ENCODE peak calls at places on chromosomes 3 and 15, in nine cellular contexts. F is HepG2, X is stomach, I is suprapubic skin, B is GM23338, E is GM12878, J is endothelial cell of umbilical vein, D is sigmoid colon, Q is HCT116. Y is an unnamed sample. For H3K4me1 and H3K36me3, the result is how much of the 10 kb centered on the place peaks cover.

GRCh38 chr3:37892917-37893595 is 31.4 kb downstream of the CTDSPL start:
- DNase-seq in F (peak), X (no peak), I (no peak), B (no peak), E (no peak), J (peak), D (peak), Q (no peak), Y (peak)

GRCh38 chr15:75167588-75168076 is 34.0 kb upstream of the C15orf39 start:
- DNase-seq in F (no peak), X (no peak), I (no peak), B (no peak), E (no peak), J (no peak), D (no peak), Q (no peak), Y (no peak)

GRCh38 chr3:122350814-122351418 is 25.9 kb downstream of the CSTA start:
- DNase-seq in F (no peak), X (no peak), I (no peak), B (no peak), E (no peak), J (no peak), D (no peak), Q (no peak), Y (no peak)

GRCh38 chr3:41598804-41599481 is 363.0 kb downstream of the ULK4 start:
- DNase-seq in F (no peak), X (no peak), I (no peak), B (no peak), E (no peak), J (no peak), D (peak), Q (no peak), Y (no peak)

GRCh38 chr3:128438488-128439072 is 28.1 kb downstream of the DNAJB8 start:
- DNase-seq in F (no peak), X (no peak), I (no peak), B (peak), E (no peak), J (no peak), D (no peak), Q (no peak), Y (no peak)

GRCh38 chr15:24269166-24269571 is 406.4 kb upstream of the NPAP1 start:
- DNase-seq in F (no peak), X (peak), I (no peak), B (no peak), E (no peak), J (no peak), D (peak), Q (no peak), Y (no peak)

GRCh38 chr3:48693826-48694225 is 8.1 kb upstream of the NCKIPSD start:
- DNase-seq in F (no peak), X (no peak), I (no peak), B (no peak), E (no peak), J (no peak), D (no peak), Q (no peak), Y (peak)

GRCh38 chr3:39107874-39108308 is 411 bp downstream of the TTC21A start:
- DNase-seq in F (no peak), X (no peak), I (no peak), B (no peak), E (no peak), J (no peak), D (no peak), Q (no peak), Y (no peak)

GRCh38 chr15:61715082-61715481 is 345.2 kb downstream of the VPS13C start:
- DNase-seq in F (no peak), X (peak), I (no peak), B (no peak), E (no peak), J (no peak), D (no peak), Q (no peak), Y (no peak)

GRCh38 chr3:182713743-182714517 is 79.4 kb upstream of the ATP11B start:
- DNase-seq in F (peak), X (no peak), I (no peak), B (peak), E (peak), J (peak), D (no peak), Q (peak), Y (no peak)

GRCh38 chr3:123552095-123552714 is 32.6 kb downstream of the HACD2 start:
- DNase-seq in F (peak), X (no peak), I (no peak), B (peak), E (no peak), J (peak), D (no peak), Q (no peak), Y (no peak)

GRCh38 chr15:86743283-86743903 is 663.7 kb downstream of the AGBL1 start:
- DNase-seq in F (peak), X (peak), I (no peak), B (peak), E (no peak), J (no peak), D (no peak), Q (no peak), Y (no peak)

GRCh38 chr3:124351430-124352142 is 359.7 kb upstream of the ROPN1 start:
- DNase-seq in F (peak), X (no peak), I (no peak), B (peak), E (no peak), J (peak), D (no peak), Q (peak), Y (no peak)

GRCh38 chr15:70802629-70803028 is 39.3 kb upstream of the UACA start:
- DNase-seq in F (no peak), X (no peak), I (no peak), B (no peak), E (no peak), J (peak), D (no peak), Q (no peak), Y (no peak)

GRCh38 chr15:44706946-44707636 is 4.0 kb downstream of the PATL2 start:
- DNase-seq in F (no peak), X (peak), I (no peak), B (no peak), E (no peak), J (no peak), D (no peak), Q (no peak), Y (no peak)

GRCh38 chr15:76678766-76679165 is 226.4 kb downstream of the SCAPER start:
- DNase-seq in F (no peak), X (no peak), I (no peak), B (no peak), E (no peak), J (no peak), D (no peak), Q (no peak), Y (no peak)

GRCh38 chr3:69442771-69443197 is 56.9 kb upstream of the FRMD4B start:
- DNase-seq in F (no peak), X (no peak), I (no peak), B (no peak), E (no peak), J (no peak), D (no peak), Q (no peak), Y (no peak)

GRCh38 chr3:125357032-125357658 is 18.0 kb downstream of the ZNF148 start:
- DNase-seq in F (peak), X (peak), I (peak), B (peak), E (no peak), J (peak), D (peak), Q (no peak), Y (peak)

GRCh38 chr3:172315401-172316091 is 132.7 kb downstream of the GHSR start:
- DNase-seq in F (no peak), X (no peak), I (no peak), B (no peak), E (no peak), J (peak), D (peak), Q (peak), Y (no peak)

GRCh38 chr15:75136118-75136517 is 65.6 kb upstream of the C15orf39 start:
- DNase-seq in F (no peak), X (no peak), I (no peak), B (no peak), E (peak), J (no peak), D (no peak), Q (no peak), Y (no peak)

GRCh38 chr3:127159547-127159946 is 33.4 kb upstream of the PRR23E start:
- DNase-seq in F (no peak), X (no peak), I (no peak), B (peak), E (no peak), J (no peak), D (no peak), Q (no peak), Y (no peak)

GRCh38 chr3:43997788-43998373 is 243.8 kb upstream of the TOPAZ1 start:
- DNase-seq in F (no peak), X (no peak), I (no peak), B (peak), E (no peak), J (no peak), D (no peak), Q (no peak), Y (no peak)

GRCh38 chr3:64677961-64678716 is 9.7 kb downstream of the ADAMTS9 start:
- DNase-seq in F (no peak), X (no peak), I (no peak), B (peak), E (no peak), J (no peak), D (no peak), Q (no peak), Y (no peak)

GRCh38 chr15:58147151-58147550 is 9.0 kb downstream of the AQP9 start:
- DNase-seq in F (no peak), X (no peak), I (no peak), B (no peak), E (no peak), J (no peak), D (no peak), Q (no peak), Y (no peak)

GRCh38 chr3:161273589-161274218 is 52.6 kb downstream of the NMD3 start:
- DNase-seq in F (peak), X (no peak), I (no peak), B (peak), E (no peak), J (peak), D (no peak), Q (peak), Y (no peak)

GRCh38 chr3:38039899-38040261 is 872 bp downstream of the DLEC1 start:
- DNase-seq in F (no peak), X (peak), I (no peak), B (peak), E (peak), J (no peak), D (peak), Q (no peak), Y (peak)

GRCh38 chr3:150439657-150440056 is 31.6 kb downstream of the TSC22D2 start:
- DNase-seq in F (no peak), X (no peak), I (no peak), B (no peak), E (no peak), J (no peak), D (no peak), Q (no peak), Y (no peak)

GRCh38 chr3:111252795-111253194 is 181.2 kb downstream of the NECTIN3 start:
- DNase-seq in F (no peak), X (no peak), I (no peak), B (peak), E (no peak), J (no peak), D (no peak), Q (no peak), Y (peak)

GRCh38 chr15:56148099-56148498 is 95.6 kb downstream of the RFX7 start:
- DNase-seq in F (no peak), X (no peak), I (no peak), B (no peak), E (no peak), J (no peak), D (no peak), Q (no peak), Y (no peak)

GRCh38 chr3:138417559-138417982 is 16.8 kb upstream of the ESYT3 start:
- DNase-seq in F (peak), X (peak), I (peak), B (peak), E (no peak), J (peak), D (peak), Q (peak), Y (no peak)

GRCh38 chr15:37058316-37058985 is 41.9 kb downstream of the MEIS2 start:
- DNase-seq in F (peak), X (no peak), I (no peak), B (peak), E (no peak), J (peak), D (no peak), Q (no peak), Y (no peak)

GRCh38 chr3:124927454-124928079 is 7.0 kb downstream of the MUC13 start:
- DNase-seq in F (no peak), X (no peak), I (no peak), B (no peak), E (no peak), J (no peak), D (no peak), Q (no peak), Y (no peak)

DNA sequence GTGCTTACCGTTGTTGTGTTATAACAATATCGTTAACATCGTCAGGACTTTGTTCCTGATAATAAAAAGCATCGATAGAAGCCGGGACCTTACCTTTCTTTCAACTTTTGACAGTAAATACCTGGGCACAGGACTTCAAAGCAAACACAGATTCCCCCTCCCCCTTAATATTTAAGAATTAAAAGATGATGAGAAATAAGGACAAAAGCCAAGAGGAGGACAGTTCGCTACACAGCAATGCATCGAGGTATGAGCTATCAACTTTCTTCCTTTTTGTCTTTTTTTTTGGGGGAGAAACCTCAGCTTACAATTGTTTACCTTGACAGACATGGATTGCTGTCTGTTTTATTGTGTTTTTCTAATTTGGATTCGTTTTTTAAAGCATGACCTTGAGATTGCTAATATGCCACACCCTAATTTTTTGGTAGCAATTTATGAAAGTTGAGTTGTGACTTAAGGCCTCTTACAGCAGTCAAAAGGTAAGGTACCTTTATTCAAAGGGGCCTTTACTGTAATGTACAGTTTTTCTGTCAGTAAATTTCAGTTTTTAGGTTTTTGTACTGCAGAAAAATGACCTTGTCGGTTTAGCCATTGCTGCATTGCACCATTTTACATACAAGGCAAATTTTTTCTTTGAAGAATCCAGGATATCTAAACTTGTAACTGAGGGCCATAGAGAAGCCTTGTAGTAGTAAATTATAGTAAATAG is 1.1 kb downstream of the CHD2 start:
- DNase-seq in F (no peak), X (no peak), I (no peak), B (no peak), E (no peak), J (peak), D (no peak), Q (no peak), Y (no peak)
- TF ChIP-seq POLR2AphosphoS5 in F (peak), X (no peak), I (no peak), B (no peak), E (peak), J (no peak), D (no peak), Q (peak), Y (no peak)

GRCh38 chr3:31958721-31959152 is 22.3 kb downstream of the OSBPL10 start:
- DNase-seq in F (no peak), X (no peak), I (no peak), B (no peak), E (no peak), J (no peak), D (no peak), Q (no peak), Y (no peak)
- H3K4me1 ChIP-seq in F (half or more), X (under half), I (under half), B (half or more), E (under half), J (under half), D (under half), Q (under half), Y (under half)

GRCh38 chr3:135867911-135868310 is 97.6 kb upstream of the PPP2R3A start:
- DNase-seq in F (no peak), X (no peak), I (no peak), B (no peak), E (no peak), J (no peak), D (no peak), Q (no peak), Y (no peak)
- H3K36me3 ChIP-seq in F (under half), X (under half), I (under half), B (under half), E (under half), J (under half), D (under half), Q (under half), Y (under half)

DNA sequence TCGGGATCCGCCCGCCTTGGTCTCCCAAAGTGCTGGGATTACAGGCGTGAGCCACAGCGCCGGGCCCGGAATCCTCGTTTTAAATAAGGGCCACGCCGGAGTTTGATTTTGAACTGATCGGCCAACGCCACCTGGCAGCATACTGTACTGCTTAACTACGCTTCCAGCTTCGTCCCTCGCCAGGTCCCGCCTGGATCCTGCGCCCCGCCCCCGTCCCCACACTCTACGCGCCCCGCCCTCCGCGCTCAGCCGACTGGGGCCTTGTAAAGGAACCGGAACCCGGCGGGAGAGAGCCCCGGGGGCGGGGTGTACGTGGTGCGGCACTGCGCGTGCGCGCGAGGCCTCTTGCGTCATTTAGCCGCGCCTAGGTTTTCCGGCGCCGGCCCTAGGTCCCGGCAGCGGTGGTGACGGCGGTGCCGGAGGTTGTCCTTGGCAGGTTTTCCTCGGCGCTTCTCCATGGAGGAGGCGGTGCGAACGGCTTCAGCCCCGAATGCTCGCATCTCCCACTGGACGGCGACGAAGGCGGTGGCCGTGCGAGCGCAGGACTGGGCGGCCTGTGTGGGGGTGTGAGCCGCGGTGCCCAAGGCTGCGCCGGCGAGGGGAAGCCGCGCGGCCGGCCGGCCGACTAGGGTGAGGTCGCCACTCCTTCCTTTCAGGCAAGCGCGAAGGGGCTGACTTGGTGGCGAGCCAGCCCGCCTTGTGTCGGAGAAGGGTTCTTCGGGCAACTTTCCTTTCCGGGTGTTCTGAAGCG is at the start of gene NIPA2:
- DNase-seq in F (peak), X (peak), I (peak), B (peak), E (peak), J (peak), D (peak), Q (peak), Y (peak)
- TF ChIP-seq POLR2AphosphoS5 in F (peak), X (peak), I (peak), B (peak), E (peak), J (peak), D (peak), Q (peak), Y (peak)

GRCh38 chr3:29313981-29314726 is 33.3 kb downstream of the RBMS3 start:
- DNase-seq in F (no peak), X (no peak), I (no peak), B (no peak), E (no peak), J (peak), D (no peak), Q (no peak), Y (no peak)
- H3K4me1 ChIP-seq in F (under half), X (half or more), I (under half), B (under half), E (under half), J (under half), D (half or more), Q (under half), Y (under half)

GRCh38 chr3:28273837-28274236 is 32.4 kb downstream of the CMC1 start:
- DNase-seq in F (no peak), X (no peak), I (no peak), B (no peak), E (no peak), J (no peak), D (no peak), Q (no peak), Y (no peak)
- H3K36me3 ChIP-seq in F (under half), X (half or more), I (under half), B (under half), E (under half), J (under half), D (under half), Q (under half), Y (half or more)

GRCh38 chr15:51623386-51623938 is 891 bp upstream of the DMXL2 start:
- DNase-seq in F (no peak), X (no peak), I (no peak), B (no peak), E (no peak), J (peak), D (no peak), Q (no peak), Y (no peak)
- TF ChIP-seq POLR2AphosphoS5 in F (no peak), X (no peak), I (no peak), B (no peak), E (no peak), J (no peak), D (no peak), Q (no peak), Y (no peak)

GRCh38 chr3:72382460-72382859 is 465.8 kb downstream of the SHQ1 start:
- DNase-seq in F (no peak), X (no peak), I (no peak), B (no peak), E (no peak), J (no peak), D (no peak), Q (no peak), Y (no peak)

GRCh38 chr3:72380193-72380592 is 468.1 kb downstream of the SHQ1 start:
- DNase-seq in F (no peak), X (no peak), I (no peak), B (no peak), E (no peak), J (peak), D (no peak), Q (no peak), Y (no peak)

GRCh38 chr3:72383230-72383629 is 465.0 kb downstream of the SHQ1 start:
- DNase-seq in F (no peak), X (no peak), I (no peak), B (no peak), E (no peak), J (no peak), D (no peak), Q (no peak), Y (no peak)

GRCh38 chr3:72380711-72381508 is 467.3 kb downstream of the SHQ1 start:
- DNase-seq in F (no peak), X (no peak), I (no peak), B (no peak), E (no peak), J (no peak), D (no peak), Q (no peak), Y (no peak)

GRCh38 chr3:72381584-72381983 is 466.7 kb downstream of the SHQ1 start:
- DNase-seq in F (no peak), X (no peak), I (no peak), B (no peak), E (no peak), J (no peak), D (no peak), Q (no peak), Y (no peak)
- H3K4me1 ChIP-seq in F (under half), X (half or more), I (under half), B (half or more), E (under half), J (under half), D (under half), Q (under half), Y (half or more)

DNA sequence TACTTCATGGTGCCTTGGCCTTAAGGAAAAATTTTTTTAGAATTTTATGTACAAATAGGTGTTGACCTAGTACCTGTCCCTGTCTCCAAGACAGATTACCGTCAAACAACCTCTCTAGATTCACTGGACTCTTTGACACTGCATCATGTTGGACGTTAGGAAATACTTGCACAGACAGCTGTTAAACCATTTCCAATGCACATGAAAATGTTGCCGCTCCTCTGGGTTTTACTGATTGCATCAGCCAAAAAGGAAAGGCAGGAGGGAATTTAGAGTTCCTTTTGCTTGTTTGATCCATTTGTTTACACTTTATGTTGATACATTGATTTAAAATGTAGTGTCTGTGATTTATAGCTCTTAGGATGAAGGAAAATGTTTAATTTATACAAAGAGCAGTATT is 14.5 kb downstream of the TMEM41A start:
- DNase-seq in F (no peak), X (no peak), I (no peak), B (no peak), E (no peak), J (no peak), D (no peak), Q (no peak), Y (no peak)
- H3K36me3 ChIP-seq in F (under half), X (half or more), I (half or more), B (under half), E (under half), J (under half), D (half or more), Q (under half), Y (under half)

Y was measured in spleen.